ENCODE peak calls at places on chromosomes 13 and 19, in four cellular contexts. O, M, I and P are unnamed samples.

GRCh38 chr19:19227217-19227616 is 15.5 kb downstream of the NCAN start:
- DNase-seq in O (no peak), M (no peak), I (no peak), P (no peak)

GRCh38 chr19:33390908-33391630 is 17.6 kb downstream of the CEBPG start:
- DNase-seq in O (no peak), M (no peak), I (no peak), P (peak; percentile 18)

GRCh38 chr19:42360787-42361544 is 29.1 kb downstream of the CNFN start:
- DNase-seq in O (peak; percentile 70), M (no peak), I (no peak), P (no peak)

GRCh38 chr13:27334774-27335490 is 64.3 kb downstream of the RASL11A start:
- DNase-seq in O (no peak), M (no peak), I (no peak), P (no peak)

GRCh38 chr13:38824342-38824741 is 137.5 kb downstream of the FREM2 start:
- DNase-seq in O (peak; percentile 41), M (no peak), I (no peak), P (no peak)

GRCh38 chr13:98909016-98909415 is 68.8 kb downstream of the DOCK9 start:
- DNase-seq in O (no peak), M (peak; percentile 54), I (no peak), P (no peak)

GRCh38 chr19:30744741-30745475 is 372.7 kb downstream of the ZNF536 start:
- DNase-seq in O (no peak), M (no peak), I (no peak), P (no peak)

GRCh38 chr13:43872181-43872580 is 7.4 kb downstream of the CCDC122 start:
- DNase-seq in O (no peak), M (no peak), I (no peak), P (no peak)

GRCh38 chr13:98504371-98504963 is 72.4 kb downstream of the STK24 start:
- DNase-seq in O (no peak), M (no peak), I (no peak), P (no peak)

GRCh38 chr13:113584870-113585671 is 518 bp downstream of the TFDP1 start:
- DNase-seq in O (peak; percentile 14), M (no peak), I (no peak), P (no peak)

GRCh38 chr19:40213251-40213793 is 4.9 kb downstream of the TTC9B start:
- DNase-seq in O (no peak), M (no peak), I (no peak), P (no peak)

GRCh38 chr13:102724923-102725322 is 30.1 kb upstream of the METTL21C start:
- DNase-seq in O (peak; percentile 7), M (peak; percentile 87), I (no peak), P (no peak)

GRCh38 chr13:43057653-43058317 is 34.4 kb downstream of the DNAJC15 start:
- DNase-seq in O (peak; percentile 82), M (no peak), I (peak; percentile 35), P (no peak)

GRCh38 chr13:59677966-59678814 is 485.5 kb downstream of the DIAPH3 start:
- DNase-seq in O (peak; percentile 64), M (no peak), I (no peak), P (no peak)

GRCh38 chr19:14146789-14147216 is 10.4 kb upstream of the ASF1B start:
- DNase-seq in O (no peak), M (no peak), I (no peak), P (no peak)

GRCh38 chr13:87280139-87280538 is 391.0 kb upstream of the SLITRK5 start:
- DNase-seq in O (no peak), M (no peak), I (no peak), P (no peak)

GRCh38 chr19:4980087-4980486 is 11.2 kb downstream of the KDM4B start:
- DNase-seq in O (no peak), M (no peak), I (no peak), P (no peak)

GRCh38 chr13:101049166-101049850 is 367.0 kb downstream of the NALCN start:
- DNase-seq in O (no peak), M (no peak), I (no peak), P (no peak)

GRCh38 chr13:99384468-99384867 is 77.3 kb upstream of the GPR183 start:
- DNase-seq in O (no peak), M (no peak), I (no peak), P (no peak)

GRCh38 chr19:44878119-44878865 is 12.8 kb upstream of the TOMM40 start:
- DNase-seq in O (no peak), M (peak; percentile 51), I (no peak), P (no peak)

GRCh38 chr19:6779204-6779603 is 6.7 kb downstream of the VAV1 start:
- DNase-seq in O (no peak), M (no peak), I (no peak), P (no peak)
- H3K4me3 ChIP-seq in O (no peak overlapping the region), M (no peak overlapping the region), I (no peak overlapping the region), P (no peak overlapping the region)

GRCh38 chr13:26259634-26260033 is 5.7 kb downstream of the CDK8 start:
- DNase-seq in O (no peak), M (no peak), I (no peak), P (no peak)
- H3K4me3 ChIP-seq in O (no peak overlapping the region), M (no peak overlapping the region), I (no peak overlapping the region), P (no peak overlapping the region)

GRCh38 chr19:49877020-49877878 is at the start of the genes AKT1S1 and TBC1D17:
- DNase-seq in O (peak; percentile 100), M (peak; percentile 99), I (peak; percentile 98), P (peak; percentile 99)

GRCh38 chr19:49879243-49879960 is 1.9 kb downstream of the TBC1D17 start:
- DNase-seq in O (peak; percentile 57), M (no peak), I (no peak), P (no peak)

GRCh38 chr19:49877879-49878743 is 609 bp downstream of the TBC1D17 start:
- DNase-seq in O (peak; percentile 99), M (peak; percentile 92), I (peak; percentile 98), P (peak; percentile 99)

GRCh38 chr19:49880162-49880869 is 2.8 kb downstream of the TBC1D17 start:
- DNase-seq in O (no peak), M (no peak), I (no peak), P (no peak)

DNA sequence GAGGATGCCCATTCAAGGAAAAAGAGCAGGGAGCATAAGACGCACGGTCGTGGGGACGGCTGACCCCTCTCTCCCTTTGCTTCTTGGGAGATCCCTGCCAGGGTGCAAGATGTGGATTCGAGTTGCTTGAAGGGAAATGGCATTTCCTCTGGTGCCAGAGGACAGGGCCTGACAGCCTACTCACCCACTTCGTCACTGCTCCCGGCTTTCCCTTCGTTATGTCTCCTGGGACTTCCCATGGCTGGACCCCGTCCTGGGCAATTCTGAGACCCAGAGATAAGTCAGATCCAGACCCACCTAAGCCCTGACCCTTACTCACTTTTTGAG is 1.2 kb downstream of the TBC1D17 start:
- DNase-seq in O (no peak), M (no peak), I (no peak), P (no peak)
- H3K4me3 ChIP-seq in O (peak overlapping the region; percentile 78), M (peak overlapping the region; percentile 79), I (no peak overlapping the region), P (peak overlapping the region; percentile 94)

GRCh38 chr13:78133511-78133910 is 214.9 kb upstream of the EDNRB start:
- DNase-seq in O (no peak), M (no peak), I (no peak), P (no peak)

GRCh38 chr13:78139765-78140164 is 221.1 kb upstream of the EDNRB start:
- DNase-seq in O (peak; percentile 54), M (no peak), I (no peak), P (no peak)

GRCh38 chr13:78136966-78137365 is 218.3 kb upstream of the EDNRB start:
- DNase-seq in O (no peak), M (no peak), I (no peak), P (no peak)

GRCh38 chr13:78138756-78139155 is 220.1 kb upstream of the EDNRB start:
- DNase-seq in O (no peak), M (no peak), I (no peak), P (no peak)

GRCh38 chr13:78137404-78138142 is 218.9 kb upstream of the EDNRB start:
- DNase-seq in O (peak; percentile 92), M (no peak), I (no peak), P (no peak)
- H3K4me3 ChIP-seq in O (no peak overlapping the region), M (no peak overlapping the region), I (peak overlapping the region; percentile 6), P (no peak overlapping the region)

DNA sequence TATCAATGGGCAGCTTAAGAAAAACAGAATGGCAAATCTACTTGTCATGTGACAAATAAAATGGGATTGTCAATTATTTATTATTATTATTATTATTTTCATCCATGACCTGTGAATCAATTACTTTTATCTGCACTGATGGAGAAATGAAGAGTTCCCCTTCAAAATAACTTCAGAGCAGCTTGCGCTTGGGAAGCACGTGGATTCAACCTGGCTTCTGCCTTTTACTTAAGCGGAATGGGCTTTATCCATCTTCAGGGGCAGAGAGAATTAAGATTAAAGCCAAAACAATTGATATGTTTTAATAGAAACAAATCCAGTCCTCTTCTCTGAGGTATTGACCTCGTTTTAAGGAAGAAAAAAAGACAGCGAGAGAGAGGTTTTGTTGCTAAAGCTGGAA is 913 bp downstream of the SACS start:
- DNase-seq in O (no peak), M (no peak), I (no peak), P (no peak)
- H3K4me3 ChIP-seq in O (no peak overlapping the region), M (no peak overlapping the region), I (no peak overlapping the region), P (peak overlapping the region; percentile 71)

GRCh38 chr19:48695743-48696352 is at the start of gene FUT2:
- DNase-seq in O (peak; percentile 67), M (no peak), I (no peak), P (no peak)
- H3K4me3 ChIP-seq in O (peak within 1 kb of the TSS; percentile 24), M (peak within 1 kb of the TSS; percentile 47), I (no peak within 1 kb of the TSS), P (peak within 1 kb of the TSS; percentile 52)

GRCh38 chr13:94344126-94344863 is 135.2 kb downstream of the DCT start:
- DNase-seq in O (peak; percentile 66), M (peak; percentile 88), I (no peak), P (no peak)
- H3K4me3 ChIP-seq in O (no peak overlapping the region), M (no peak overlapping the region), I (no peak overlapping the region), P (no peak overlapping the region)

DNA sequence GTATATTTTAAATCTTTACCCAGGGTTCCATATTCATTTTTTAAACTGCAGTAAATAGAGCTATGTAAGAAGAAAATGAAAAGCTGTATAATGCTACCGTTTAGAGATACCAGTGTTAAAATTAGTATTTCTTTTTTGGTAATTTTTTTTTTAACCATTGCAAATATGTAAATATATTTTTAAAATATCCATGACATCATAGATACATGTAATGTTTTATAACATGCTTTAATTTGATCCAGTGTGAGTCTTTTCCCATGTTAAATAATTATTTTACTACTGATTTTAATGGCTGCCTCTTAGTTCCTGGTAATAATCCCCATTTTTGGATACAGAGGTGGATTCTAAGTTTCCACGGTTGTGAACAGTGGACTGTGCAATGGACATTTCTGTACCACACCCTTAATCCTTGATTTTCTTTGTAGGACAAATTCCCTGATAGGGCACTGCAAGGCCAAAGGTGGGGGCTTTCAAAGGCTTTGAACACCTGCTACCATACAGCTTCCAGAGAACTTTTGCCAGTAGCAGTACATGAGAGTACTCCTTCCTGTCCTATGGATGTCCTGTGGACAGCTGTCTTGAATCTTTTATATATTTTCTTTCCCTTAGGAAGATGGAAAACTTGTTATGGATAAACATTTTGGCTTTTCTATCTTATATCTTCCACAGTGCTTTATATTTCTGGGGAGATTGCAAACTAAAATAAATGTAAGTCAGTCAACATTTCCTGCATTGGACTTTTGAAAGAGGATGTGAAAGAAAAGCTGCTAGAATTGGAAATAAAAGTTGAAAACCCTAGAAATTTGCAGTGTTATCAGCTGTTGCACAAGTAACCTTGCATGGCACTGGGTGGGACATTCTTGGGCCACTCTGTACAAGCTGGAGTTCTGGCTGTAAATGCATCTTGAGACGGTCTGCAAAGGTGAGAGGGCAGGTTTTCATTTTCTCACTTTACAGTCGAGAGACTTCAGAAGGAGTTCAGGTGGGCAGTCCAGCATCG is 46.8 kb downstream of the ARHGEF7 start:
- DNase-seq in O (no peak), M (peak; percentile 22), I (no peak), P (no peak)
- H3K4me3 ChIP-seq in O (no peak overlapping the region), M (no peak overlapping the region), I (no peak overlapping the region), P (no peak overlapping the region)